ENCODE peak calls at places on chromosome 2, in nine cellular contexts. U is stomach, I is body of pancreas, G is ovary, E is uterus, K is fibroblast of lung, H is adrenal gland, D is cardiac muscle cell, A is HCT116. J is an unnamed sample.

GRCh38 chr2:241378816-241379215 is 22.7 kb downstream of the FARP2 start:
- DNase-seq in K (peak; percentile 27), D (no peak), G (no peak), I (no peak), U (no peak), A (no peak), E (no peak), H (no peak), J (no peak)

GRCh38 chr2:23268467-23269263 is 116.3 kb upstream of the KLHL29 start:
- DNase-seq in K (no peak), I (no peak), A (no peak), H (no peak), D (no peak), U (no peak), E (no peak), G (no peak), J (no peak)

GRCh38 chr2:57720728-57721627 is 325.6 kb upstream of the VRK2 start:
- DNase-seq in D (peak; percentile 67), I (peak; percentile 40), A (peak; percentile 48), E (no peak), U (no peak), H (peak; percentile 49), G (peak; percentile 19), K (peak; percentile 75), J (peak; percentile 23)

GRCh38 chr2:157173740-157174184 is 83.7 kb upstream of the GALNT5 start:
- DNase-seq in H (no peak), K (peak; percentile 100), I (no peak), E (no peak), G (no peak), A (no peak), D (no peak), U (no peak), J (no peak)

GRCh38 chr2:189570565-189570964 is 10.0 kb downstream of the SLC40A1 start:
- DNase-seq in I (no peak), G (no peak), H (no peak), K (peak; percentile 90), E (no peak), A (no peak), U (no peak), D (no peak), J (no peak)

GRCh38 chr2:217551229-217551909 is 451.4 kb downstream of the TNS1 start:
- DNase-seq in A (no peak), H (peak; percentile 4), K (peak; percentile 86), I (no peak), U (no peak), G (no peak), D (peak; percentile 39), E (no peak), J (no peak)

GRCh38 chr2:68918497-68918896 is 34.2 kb downstream of the GKN2 start:
- DNase-seq in I (no peak), H (peak; percentile 50), U (no peak), G (no peak), K (peak; percentile 80), A (no peak), D (no peak), E (no peak), J (no peak)

GRCh38 chr2:63283273-63283672 is 232.6 kb downstream of the OTX1 start:
- DNase-seq in K (no peak), U (no peak), D (no peak), G (no peak), H (no peak), A (no peak), E (no peak), I (no peak), J (no peak)

GRCh38 chr2:111202266-111203040 is 81.7 kb downstream of the BCL2L11 start:
- DNase-seq in I (no peak), H (no peak), A (no peak), K (peak; percentile 86), G (no peak), D (no peak), E (no peak), U (no peak), J (no peak)

GRCh38 chr2:102301867-102302362 is 9.4 kb upstream of the IL1RL1 start:
- DNase-seq in A (peak; percentile 39), D (peak; percentile 53), H (peak; percentile 43), G (no peak), U (no peak), K (no peak), I (no peak), E (no peak), J (no peak)

GRCh38 chr2:182416191-182416590 is 10.6 kb downstream of the PDE1A start:
- DNase-seq in I (no peak), E (no peak), G (no peak), D (no peak), A (no peak), H (no peak), K (no peak), U (no peak), J (no peak)

GRCh38 chr2:206971805-206972204 is 32.5 kb downstream of the CPO start:
- DNase-seq in A (no peak), E (peak; percentile 22), G (no peak), U (no peak), H (peak; percentile 15), I (peak; percentile 20), K (no peak), D (no peak), J (peak; percentile 21)

GRCh38 chr2:43754180-43754579 is 19.7 kb upstream of the DYNC2LI1 start:
- DNase-seq in U (no peak), A (no peak), G (no peak), K (no peak), H (peak; percentile 44), D (no peak), I (no peak), E (no peak), J (no peak)

GRCh38 chr2:235024191-235024611 is 72.4 kb downstream of the SH3BP4 start:
- DNase-seq in I (no peak), E (no peak), D (no peak), K (peak; percentile 63), U (no peak), H (no peak), A (no peak), G (no peak), J (no peak)

GRCh38 chr2:207819839-207820784 is 50.4 kb upstream of the FZD5 start:
- DNase-seq in U (peak; percentile 67), G (peak; percentile 33), I (peak; percentile 77), D (no peak), A (no peak), E (no peak), H (no peak), K (peak; percentile 15), J (peak; percentile 84)

GRCh38 chr2:157233506-157233905 is 24.0 kb upstream of the GALNT5 start:
- DNase-seq in H (no peak), A (no peak), G (no peak), U (no peak), E (no peak), D (no peak), I (no peak), K (peak; percentile 86), J (no peak)

GRCh38 chr2:45612741-45613140 is 1.7 kb upstream of the SRBD1 start:
- DNase-seq in H (no peak), D (no peak), E (no peak), K (no peak), I (no peak), A (no peak), U (no peak), G (no peak), J (no peak)

GRCh38 chr2:65666156-65666725 is 233.8 kb upstream of the SPRED2 start:
- DNase-seq in A (no peak), D (no peak), H (no peak), K (peak; percentile 84), E (no peak), U (no peak), G (no peak), I (no peak), J (no peak)

GRCh38 chr2:177180269-177181021 is 32.1 kb upstream of the HNRNPA3 start:
- DNase-seq in K (no peak), H (no peak), I (no peak), E (no peak), G (no peak), D (no peak), A (no peak), U (no peak), J (no peak)

GRCh38 chr2:47664817-47665216 is 118.1 kb upstream of the MSH6 start:
- DNase-seq in G (no peak), U (no peak), A (no peak), K (no peak), E (no peak), I (peak; percentile 13), D (no peak), H (no peak), J (peak; percentile 33)

DNA sequence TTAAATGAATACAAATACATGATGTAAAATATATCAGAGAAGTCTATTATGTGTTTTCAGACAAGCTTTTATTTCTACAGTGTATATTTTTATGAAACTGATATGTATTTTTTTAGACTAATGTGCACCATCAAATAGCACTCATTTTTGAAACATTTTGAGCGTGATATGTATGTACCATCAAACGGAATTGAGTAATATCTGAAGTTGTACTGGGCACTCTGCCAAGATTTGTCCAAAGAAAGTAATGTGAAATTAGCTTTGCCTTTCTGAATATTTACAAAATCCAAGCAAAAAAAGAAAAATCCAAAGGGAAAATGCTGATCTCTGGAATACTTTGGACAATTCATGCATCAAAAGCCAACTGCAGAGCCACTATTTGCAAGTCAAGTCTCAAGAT is 972.0 kb downstream of the DPP10 start:
- DNase-seq in G (no peak), H (peak; percentile 40), K (no peak), A (no peak), I (no peak), E (no peak), D (no peak), U (no peak), J (no peak)
- H3K9me3 ChIP-seq in G (no peaks in the 10 kb centered on the region), H (no peaks in the 10 kb centered on the region), K (no peaks in the 10 kb centered on the region), A (peaks cover 14% of the 10 kb centered on the region), I (no peaks in the 10 kb centered on the region), E (no peaks in the 10 kb centered on the region), D (no peaks in the 10 kb centered on the region), U (no peaks in the 10 kb centered on the region), J (no peaks in the 10 kb centered on the region)

GRCh38 chr2:5984946-5985345 is 292.8 kb downstream of the SOX11 start:
- DNase-seq in A (no peak), I (no peak), D (no peak), G (no peak), U (no peak), K (no peak), H (no peak), E (no peak), J (no peak)
- TF ChIP-seq CTCF in A (no peak), I (no peak), D (no peak), G (no peak), U (no peak), K (no peak), H (no peak), E (no peak), J (no peak)

DNA sequence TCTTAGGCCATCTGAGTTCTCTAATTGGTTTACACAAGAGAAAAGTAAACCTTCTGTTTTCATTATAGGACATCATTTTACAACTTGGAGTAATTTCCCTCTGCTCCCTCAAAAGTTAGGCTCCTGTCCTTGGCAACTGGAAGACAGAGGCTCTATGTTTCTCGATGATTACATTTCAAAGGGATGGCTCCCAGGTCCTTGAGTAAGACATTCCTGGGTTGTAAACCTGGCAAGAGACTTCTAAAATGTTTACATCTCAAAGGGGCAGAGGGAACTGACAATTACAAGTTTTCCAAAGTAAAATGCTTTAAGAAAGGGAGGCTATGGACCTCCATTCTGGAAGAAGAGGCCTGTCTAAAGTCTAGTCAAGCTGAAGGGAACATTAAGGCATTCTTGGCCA is 268.3 kb upstream of the REG3G start:
- DNase-seq in G (no peak), A (no peak), E (no peak), D (no peak), U (no peak), H (no peak), K (no peak), I (no peak), J (no peak)
- H3K4me3 ChIP-seq in G (no peak overlapping the region), A (no peak overlapping the region), E (no peak overlapping the region), D (no peak overlapping the region), U (no peak overlapping the region), H (no peak overlapping the region), K (no peak overlapping the region), I (no peak overlapping the region), J (no peak overlapping the region)

GRCh38 chr2:239832101-239832994 is 192.8 kb downstream of the NDUFA10 start:
- DNase-seq in E (peak; percentile 4), A (no peak), U (peak; percentile 17), H (no peak), D (no peak), G (no peak), K (no peak), I (no peak), J (no peak)
- H3K9me3 ChIP-seq in E (no peaks in the 10 kb centered on the region), A (no peaks in the 10 kb centered on the region), U (no peaks in the 10 kb centered on the region), H (no peaks in the 10 kb centered on the region), D (no peaks in the 10 kb centered on the region), G (no peaks in the 10 kb centered on the region), K (no peaks in the 10 kb centered on the region), I (no peaks in the 10 kb centered on the region), J (no peaks in the 10 kb centered on the region)

J was measured in mucosa of descending colon.